ENCODE peak calls at places on chromosome 22, in ten cellular contexts. J, Y, P, H, I, B, E, Z, F and O are unnamed samples.

GRCh38 chr22:17919276-17920144 is 104.9 kb downstream of the MICAL3 start:
- DNase-seq in J (no peak), Y (no peak), P (no peak), H (no peak), I (no peak), B (no peak), E (no peak), Z (no peak), F (no peak), O (no peak)

GRCh38 chr22:19848298-19849224 is 6.1 kb downstream of the GNB1L start:
- DNase-seq in J (peak; percentile 88), Y (no peak), P (peak; percentile 16), H (no peak), I (no peak), B (no peak), E (no peak), Z (peak; percentile 74), F (no peak), O (no peak)

GRCh38 chr22:30217698-30218565 is 28.6 kb downstream of the LIF start:
- DNase-seq in J (no peak), Y (no peak), P (no peak), H (no peak), I (no peak), B (no peak), E (peak; percentile 46), Z (no peak), F (no peak), O (no peak)

GRCh38 chr22:17706451-17706900 is 67.8 kb downstream of the BID start:
- DNase-seq in J (no peak), Y (no peak), P (no peak), H (no peak), I (peak; percentile 89), B (peak; percentile 94), E (no peak), Z (no peak), F (peak; percentile 93), O (no peak)

GRCh38 chr22:17968126-17968525 is 56.2 kb downstream of the MICAL3 start:
- DNase-seq in J (no peak), Y (no peak), P (no peak), H (no peak), I (no peak), B (no peak), E (no peak), Z (peak; percentile 52), F (no peak), O (no peak)

GRCh38 chr22:36617694-36618522 is 85.6 kb downstream of the CACNG2 start:
- DNase-seq in J (peak; percentile 63), Y (no peak), P (no peak), H (no peak), I (no peak), B (no peak), E (no peak), Z (no peak), F (no peak), O (no peak)

GRCh38 chr22:29442976-29443375 is 4.6 kb downstream of the RFPL1 start:
- DNase-seq in J (no peak), Y (no peak), P (no peak), H (no peak), I (no peak), B (no peak), E (no peak), Z (no peak), F (no peak), O (no peak)

GRCh38 chr22:37196539-37197450 is 8.7 kb upstream of the C1QTNF6 start:
- DNase-seq in J (peak; percentile 87), Y (peak; percentile 25), P (no peak), H (no peak), I (no peak), B (peak; percentile 77), E (peak; percentile 90), Z (peak; percentile 96), F (peak; percentile 79), O (peak; percentile 5)

GRCh38 chr22:33332538-33332937 is 274.4 kb upstream of the SYN3 start:
- DNase-seq in J (no peak), Y (no peak), P (no peak), H (no peak), I (no peak), B (no peak), E (peak; percentile 58), Z (no peak), F (no peak), O (no peak)

DNA sequence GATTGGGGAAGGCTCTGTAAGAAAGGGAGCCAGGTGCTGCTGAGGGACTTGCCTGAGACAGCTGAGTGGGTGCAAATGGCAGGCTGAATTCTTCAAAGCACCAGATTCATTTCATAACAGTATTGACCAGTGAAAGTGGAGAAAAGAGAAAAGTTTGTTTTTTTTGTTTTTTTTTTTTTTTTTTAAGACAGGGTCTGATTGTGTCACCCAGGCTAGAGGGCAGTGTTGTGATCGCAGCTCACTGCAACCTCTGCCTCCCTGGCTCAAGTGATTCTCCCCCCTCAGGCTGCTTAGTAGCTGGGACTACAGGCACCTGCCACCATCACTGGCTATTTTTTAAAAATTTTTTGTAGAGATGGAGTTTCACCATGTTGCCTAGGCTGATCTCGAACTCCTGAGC is 494.0 kb downstream of the MIAT start:
- DNase-seq in J (no peak), Y (peak; percentile 46), P (no peak), H (no peak), I (no peak), B (no peak), E (no peak), Z (no peak), F (no peak), O (no peak)
- TF ChIP-seq CTCF in J (no peak), Y (peak; percentile 26), P (no peak), H (peak; percentile 20), I (no peak), B (no peak), E (no peak), Z (no peak), F (no peak), O (no peak)

DNA sequence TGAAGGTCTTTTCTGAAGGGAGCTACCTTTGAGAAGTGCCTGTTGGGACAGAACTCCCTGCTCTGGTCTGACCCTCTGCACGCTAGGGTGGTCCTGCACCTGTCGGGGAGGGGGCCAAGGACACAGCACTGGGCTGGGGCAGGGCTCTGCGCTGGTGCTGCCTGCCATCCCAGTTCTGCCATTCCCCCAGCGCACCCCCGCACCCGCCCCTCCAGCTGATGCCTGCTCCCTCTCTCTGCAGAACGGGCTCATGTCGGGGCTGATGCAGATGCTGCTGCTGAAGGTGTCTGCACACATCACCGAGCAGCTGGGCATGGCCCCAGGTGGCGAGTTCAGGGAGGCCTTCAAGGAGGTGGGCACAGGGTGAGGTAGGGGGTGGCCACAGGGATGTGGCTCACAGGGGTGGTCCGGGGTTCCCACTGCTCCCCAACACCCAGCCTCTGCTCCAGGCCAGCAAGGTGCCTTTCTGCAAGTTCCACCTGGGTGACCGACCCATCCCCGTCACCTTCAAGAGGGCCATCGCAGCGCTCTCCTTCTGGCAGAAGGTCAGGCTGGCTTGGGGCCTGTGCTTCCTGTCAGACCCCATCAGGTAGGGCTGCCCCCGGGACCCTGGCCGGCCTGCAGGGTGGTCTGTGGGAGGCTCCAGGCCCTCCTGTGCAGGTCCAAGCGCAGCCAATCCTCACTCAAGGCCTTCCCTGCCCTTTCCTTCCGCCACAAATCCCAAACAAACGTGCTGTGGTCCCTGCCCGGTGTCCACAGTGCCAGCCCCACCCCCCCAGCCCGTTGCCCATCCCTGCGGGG is 3.6 kb upstream of the SELENOO start:
- DNase-seq in J (no peak), Y (no peak), P (no peak), H (no peak), I (no peak), B (no peak), E (no peak), Z (no peak), F (no peak), O (no peak)
- TF ChIP-seq CTCF in J (no peak), Y (no peak), P (no peak), H (no peak), I (no peak), B (no peak), E (no peak), Z (no peak), F (no peak), O (no peak)

GRCh38 chr22:39364646-39365405 is 15.0 kb downstream of the SYNGR1 start:
- DNase-seq in J (no peak), Y (no peak), P (no peak), H (no peak), I (no peak), B (no peak), E (no peak), Z (no peak), F (no peak), O (no peak)
- TF ChIP-seq CTCF in J (no peak), Y (no peak), P (no peak), H (no peak), I (no peak), B (peak; percentile 22), E (no peak), Z (no peak), F (no peak), O (no peak)

DNA sequence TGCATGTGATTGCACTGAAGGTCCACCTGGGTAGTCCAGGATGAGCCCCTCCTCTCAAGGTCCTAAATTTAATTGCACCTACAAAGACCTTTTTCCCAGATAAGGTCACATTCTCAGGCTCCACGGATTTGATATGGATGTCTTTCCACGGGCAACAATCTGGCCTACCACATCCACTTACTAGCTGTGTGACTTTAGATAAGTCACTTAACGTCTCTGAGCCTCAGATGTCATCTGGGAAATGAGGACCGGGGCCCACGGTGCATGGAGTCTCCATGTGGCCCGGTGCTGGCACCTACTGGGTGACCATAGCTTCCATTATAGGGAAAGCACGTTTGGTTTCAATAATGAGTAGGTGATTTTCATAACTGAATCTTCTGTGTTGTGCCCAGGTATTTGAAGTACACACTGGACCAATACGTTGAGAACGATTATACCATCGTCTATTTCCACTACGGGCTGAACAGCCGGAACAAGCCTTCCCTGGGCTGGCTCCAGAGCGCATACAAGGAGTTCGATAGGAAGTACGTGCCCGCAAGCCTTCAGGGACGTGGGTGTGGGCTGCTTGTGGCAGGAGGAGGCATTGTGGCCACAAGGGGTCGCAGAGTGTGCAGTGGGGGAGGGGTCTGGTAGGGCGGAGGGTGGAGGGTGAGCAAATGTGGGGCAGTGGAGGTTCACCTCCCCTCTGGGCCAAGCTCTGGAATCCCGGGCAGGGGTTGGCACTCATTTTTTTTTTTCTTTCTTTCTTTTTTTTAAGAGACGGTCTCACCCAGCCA is 55.7 kb downstream of the ARHGAP8 start:
- DNase-seq in J (no peak), Y (peak; percentile 62), P (no peak), H (peak; percentile 43), I (no peak), B (no peak), E (no peak), Z (peak; percentile 45), F (no peak), O (peak; percentile 63)
- TF ChIP-seq CTCF in J (no peak), Y (peak; percentile 57), P (no peak), H (peak; percentile 47), I (no peak), B (peak; percentile 34), E (no peak), Z (no peak), F (peak; percentile 21), O (peak; percentile 39)

GRCh38 chr22:21713428-21714058 is 22.1 kb downstream of the YPEL1 start:
- DNase-seq in J (no peak), Y (no peak), P (no peak), H (no peak), I (peak; percentile 25), B (no peak), E (no peak), Z (no peak), F (no peak), O (no peak)
- TF ChIP-seq CTCF in J (no peak), Y (no peak), P (peak; percentile 4), H (no peak), I (no peak), B (no peak), E (no peak), Z (no peak), F (no peak), O (no peak)